ENCODE peak calls at places on chromosomes 5 and 9, in four cellular contexts. S is brain microvascular endothelial cell, V is fibroblast of lung, K is psoas muscle. E is an unnamed sample.

GRCh38 chr9:13318027-13318426 is 38.5 kb upstream of the MPDZ start:
- DNase-seq in S (no peak), V (no peak), K (no peak), E (no peak)

GRCh38 chr5:91521313-91521712 is 138.2 kb upstream of the ARRDC3 start:
- DNase-seq in S (no peak), V (no peak), K (no peak), E (no peak)

GRCh38 chr5:107381189-107381856 is 289.4 kb downstream of the EFNA5 start:
- DNase-seq in S (peak), V (peak), K (peak), E (peak)

GRCh38 chr9:88320748-88321415 is 67.4 kb upstream of the SPIN1 start:
- DNase-seq in S (no peak), V (no peak), K (no peak), E (no peak)

GRCh38 chr9:70169222-70169621 is 89.6 kb upstream of the SMC5 start:
- DNase-seq in S (no peak), V (no peak), K (no peak), E (no peak)

GRCh38 chr9:38047301-38048251 is 21.5 kb downstream of the SHB start:
- DNase-seq in S (peak), V (peak), K (peak), E (peak)

GRCh38 chr9:100534401-100534800 is 43.5 kb upstream of the CAVIN4 start:
- DNase-seq in S (no peak), V (no peak), K (no peak), E (no peak)

GRCh38 chr9:130345993-130346385 is 80.4 kb downstream of the HMCN2 start:
- DNase-seq in S (no peak), V (no peak), K (no peak), E (no peak)

GRCh38 chr5:91955610-91956009 is 572.5 kb upstream of the ARRDC3 start:
- DNase-seq in S (no peak), V (no peak), K (no peak), E (no peak)

GRCh38 chr5:178067705-178068104 is 45.6 kb upstream of the N4BP3 start:
- DNase-seq in S (no peak), V (no peak), K (no peak), E (no peak)

GRCh38 chr5:54889826-54890225 is 95.6 kb downstream of the ESM1 start:
- DNase-seq in S (peak), V (peak), K (no peak), E (peak)

GRCh38 chr5:114377050-114377844 is 15.4 kb downstream of the KCNN2 start:
- DNase-seq in S (no peak), V (no peak), K (no peak), E (no peak)

GRCh38 chr5:89972901-89973300 is 436.7 kb downstream of the CETN3 start:
- DNase-seq in S (no peak), V (no peak), K (no peak), E (no peak)

GRCh38 chr9:113997610-113998009 is 80.5 kb downstream of the AMBP start:
- DNase-seq in S (no peak), V (no peak), K (no peak), E (no peak)

GRCh38 chr9:97518166-97518908 is 16.9 kb downstream of the TMOD1 start:
- DNase-seq in S (no peak), V (no peak), K (no peak), E (no peak)

GRCh38 chr9:129697111-129697955 is 31.9 kb downstream of the PRRX2 start:
- DNase-seq in S (peak), V (peak), K (peak), E (peak)

GRCh38 chr9:69891696-69892095 is 71.1 kb downstream of the CFAP95 start:
- DNase-seq in S (no peak), V (no peak), K (no peak), E (peak)

GRCh38 chr5:169637085-169637855 is at the start of gene DOCK2:
- DNase-seq in S (no peak), V (no peak), K (peak), E (no peak)

GRCh38 chr9:128927731-128928411 is 7.1 kb downstream of the PHYHD1 start:
- DNase-seq in S (peak), V (peak), K (peak), E (peak)

GRCh38 chr9:131180454-131180853 is 55.1 kb downstream of the NUP214 start:
- DNase-seq in S (peak), V (peak), K (no peak), E (peak)

GRCh38 chr9:76680716-76681431 is 83.4 kb upstream of the PCA3 start:
- DNase-seq in S (no peak), V (no peak), K (no peak), E (no peak)

GRCh38 chr5:16312786-16313185 is 133.2 kb upstream of the MARCHF11 start:
- DNase-seq in S (no peak), V (no peak), K (no peak), E (no peak)

GRCh38 chr5:102843997-102844396 is 88.9 kb downstream of the PAM start:
- DNase-seq in S (no peak), V (peak), K (no peak), E (no peak)

GRCh38 chr9:70420267-70421019 is 6.0 kb upstream of the KLF9 start:
- DNase-seq in S (peak), V (peak), K (peak), E (peak)

GRCh38 chr9:34363619-34364351 is 12.9 kb downstream of the MYORG start:
- DNase-seq in S (no peak), V (no peak), K (peak), E (peak)

GRCh38 chr9:83047839-83048775 is 14.8 kb downstream of the RASEF start:
- DNase-seq in S (no peak), V (peak), K (no peak), E (peak)

GRCh38 chr5:151947924-151948323 is 23.3 kb upstream of the GLRA1 start:
- DNase-seq in S (peak), V (no peak), K (no peak), E (no peak)

GRCh38 chr5:170755679-170756456 is 27.7 kb upstream of the GABRP start:
- DNase-seq in S (no peak), V (no peak), K (no peak), E (no peak)

GRCh38 chr5:141641634-141642278 is 5.0 kb downstream of the RELL2 start:
- DNase-seq in S (peak), V (peak), K (no peak), E (peak)
- TF ChIP-seq CTCF in S (peak), V (no peak), K (no peak), E (peak)

DNA sequence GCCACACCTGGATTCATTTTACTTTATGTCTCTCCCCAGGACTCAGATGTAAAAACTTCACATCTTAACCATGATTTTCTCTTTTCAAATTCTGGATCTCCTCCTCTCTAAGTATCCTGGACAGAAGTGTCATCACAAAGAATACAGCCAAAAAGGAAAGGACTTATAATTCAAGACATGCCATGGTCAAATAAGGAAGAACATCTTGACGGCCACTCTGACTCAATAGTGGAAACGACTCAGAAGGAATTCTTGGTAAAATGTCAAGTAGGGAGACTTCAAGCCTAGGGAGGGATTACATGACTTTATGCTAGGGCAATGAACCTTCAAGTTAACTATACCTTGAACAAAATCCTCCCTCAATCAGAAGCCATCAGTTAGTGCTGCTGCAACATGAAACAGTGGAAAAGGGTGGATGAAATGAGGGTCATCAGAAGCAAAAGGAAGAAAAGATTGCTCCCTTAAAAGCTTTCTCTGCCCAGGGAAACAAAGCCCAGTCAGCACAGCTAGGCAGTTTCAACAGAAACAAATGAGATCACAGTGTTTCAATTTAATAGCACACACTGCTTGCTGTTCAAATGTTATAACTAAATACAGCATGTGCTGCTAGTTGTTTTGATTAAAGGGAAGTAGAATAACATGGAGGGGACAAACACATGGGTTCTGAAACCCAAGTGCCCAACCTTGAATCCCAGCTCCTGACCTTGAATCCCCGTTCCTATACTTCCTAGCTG is 101.4 kb downstream of the LPAR1 start:
- DNase-seq in S (no peak), V (peak), K (no peak), E (peak)
- H3K4me3 ChIP-seq in S (no peak), V (no peak), K (no peak), E (no peak)

GRCh38 chr5:29701600-29701999 is 1491.9 kb upstream of the CDH6 start:
- DNase-seq in S (no peak), V (no peak), K (no peak), E (no peak)

GRCh38 chr5:29702875-29703274 is 1490.6 kb upstream of the CDH6 start:
- DNase-seq in S (no peak), V (no peak), K (no peak), E (no peak)

DNA sequence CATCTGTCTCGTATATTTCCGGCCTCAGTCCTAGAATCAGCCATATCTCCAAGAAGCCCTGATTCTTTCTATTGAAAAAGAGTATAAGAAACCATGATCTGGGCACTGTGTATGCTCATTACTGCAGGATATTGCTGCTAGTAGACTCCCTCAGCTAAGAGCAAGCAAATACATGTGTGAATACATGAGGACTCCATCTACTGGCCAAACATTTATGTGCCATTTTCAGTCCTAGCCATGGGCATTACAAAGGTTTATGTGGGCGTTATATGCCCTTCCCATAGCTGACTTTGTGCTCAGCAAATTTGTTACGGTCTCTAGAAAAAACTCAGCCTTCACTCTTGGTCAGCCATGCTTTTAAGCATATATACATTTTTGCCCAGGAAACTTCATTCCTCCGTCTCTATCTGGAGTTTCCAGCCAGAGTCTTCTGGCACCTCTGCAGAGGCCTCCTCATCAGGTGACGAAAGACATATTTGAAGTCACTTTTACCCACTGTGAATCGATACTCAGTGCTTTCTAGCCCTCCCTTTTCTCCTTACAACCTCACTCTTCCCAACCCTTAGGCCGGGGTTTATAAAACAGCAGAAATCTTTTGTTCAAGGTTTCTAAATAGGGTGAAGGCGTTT is 1495.6 kb upstream of the CDH6 start:
- DNase-seq in S (no peak), V (no peak), K (no peak), E (no peak)
- TF ChIP-seq CTCF in S (no peak), V (no peak), K (no peak), E (no peak)

DNA sequence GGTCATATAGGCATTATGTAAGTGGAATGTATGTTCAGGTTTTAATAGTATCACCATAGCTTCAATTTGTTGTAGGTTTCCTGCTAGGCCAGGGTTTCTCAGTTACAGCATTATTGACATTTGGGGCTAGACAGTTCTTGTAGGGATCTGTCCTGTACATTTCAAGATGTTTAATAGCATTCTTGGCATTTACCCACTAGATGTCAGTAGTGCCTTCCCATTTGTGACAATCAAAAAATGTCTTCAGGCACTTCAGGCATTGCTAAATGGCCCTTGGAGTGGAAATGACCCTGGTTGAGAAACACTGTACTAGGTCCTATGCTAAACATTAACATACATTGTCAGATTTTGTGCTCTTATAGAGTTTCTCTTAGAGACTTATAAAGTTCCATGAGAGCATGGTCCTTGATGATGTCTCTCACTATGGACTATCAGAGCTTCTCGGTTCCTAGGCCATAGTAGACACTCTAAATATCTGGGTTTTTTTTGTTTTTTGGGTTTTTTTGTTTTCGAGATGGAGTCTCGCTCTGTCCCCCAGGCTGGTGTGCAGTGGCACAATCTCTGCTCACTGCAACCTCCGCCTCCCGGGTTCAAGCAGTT is 1.4 kb downstream of the KIF20A start:
- DNase-seq in S (peak), V (peak), K (no peak), E (peak)
- H3K4me3 ChIP-seq in S (peak), V (peak), K (no peak), E (peak)

DNA sequence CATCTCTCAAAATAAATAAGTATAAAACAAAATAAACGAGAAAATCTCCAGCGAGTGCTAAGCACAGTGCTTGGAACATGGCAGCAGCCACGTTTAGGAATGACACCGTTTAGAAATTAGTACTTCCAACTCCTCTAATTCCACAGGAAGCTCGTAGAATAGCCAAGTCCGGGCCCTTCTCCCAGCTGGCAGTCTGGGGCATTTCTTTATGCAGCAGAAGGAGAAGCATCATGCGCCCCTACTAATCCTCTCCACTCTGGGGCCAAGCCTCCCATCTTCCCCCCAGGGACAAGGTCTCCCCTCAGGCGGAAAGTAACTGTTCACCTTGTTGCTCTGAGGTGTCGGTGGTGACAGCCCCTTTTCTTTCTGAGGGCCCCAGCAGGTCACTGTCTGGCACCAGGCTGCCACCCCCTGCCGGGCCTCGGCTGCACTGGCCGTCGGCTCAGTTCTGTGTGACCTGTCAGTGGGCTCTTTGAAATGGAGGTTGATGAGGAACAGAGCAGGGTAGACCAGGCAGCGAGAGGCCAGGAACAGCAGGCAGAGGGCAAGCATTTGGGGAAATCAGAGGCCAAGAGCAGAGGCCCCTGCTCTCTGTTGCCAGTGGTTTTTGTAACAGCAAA is 113.5 kb upstream of the WWC1 start:
- DNase-seq in S (no peak), V (no peak), K (no peak), E (no peak)
- TF ChIP-seq CTCF in S (no peak), V (no peak), K (no peak), E (no peak)